ENCODE peak calls at places on chromosomes 1 and 21, in seven cellular contexts. W is NB4, T is HepG2, A is cardiac fibroblast, Y is brain microvascular endothelial cell, X is BE2C, R is AG10803. I is an unnamed sample.

GRCh38 chr1:36133484-36133883 is 8.5 kb upstream of the COL8A2 start:
- DNase-seq in W (no peak), T (no peak), A (peak; percentile 91), Y (peak; percentile 75), X (peak; percentile 43), R (peak; percentile 98), I (peak; percentile 84)

GRCh38 chr1:201888282-201889033 is at the start of gene SHISA4:
- DNase-seq in W (no peak), T (peak; percentile 29), A (peak; percentile 42), Y (no peak), X (peak; percentile 36), R (peak; percentile 55), I (no peak)

GRCh38 chr1:23084880-23085279 is 65.6 kb downstream of the KDM1A start:
- DNase-seq in W (no peak), T (no peak), A (no peak), Y (no peak), X (no peak), R (no peak), I (no peak)

GRCh38 chr1:4655674-4656532 is 1.5 kb downstream of the AJAP1 start:
- DNase-seq in W (peak; percentile 71), T (no peak), A (peak; percentile 44), Y (peak; percentile 62), X (peak; percentile 38), R (peak; percentile 72), I (no peak)

GRCh38 chr1:41341756-41342562 is 19.3 kb upstream of the FOXO6 start:
- DNase-seq in W (peak; percentile 80), T (no peak), A (no peak), Y (no peak), X (no peak), R (peak; percentile 16), I (no peak)

GRCh38 chr1:83765125-83765524 is 233.8 kb downstream of the TTLL7 start:
- DNase-seq in W (no peak), T (no peak), A (no peak), Y (no peak), X (no peak), R (no peak), I (no peak)

GRCh38 chr1:53398585-53399365 is 60.4 kb upstream of the DMRTB1 start:
- DNase-seq in W (no peak), T (no peak), A (no peak), Y (no peak), X (no peak), R (no peak), I (no peak)

GRCh38 chr1:151980287-151981177 is 13.1 kb downstream of the S100A10 start:
- DNase-seq in W (no peak), T (no peak), A (peak; percentile 91), Y (no peak), X (no peak), R (peak; percentile 98), I (no peak)

GRCh38 chr1:186409091-186409490 is 33.5 kb downstream of the ODR4 start:
- DNase-seq in W (no peak), T (no peak), A (no peak), Y (no peak), X (no peak), R (peak; percentile 15), I (no peak)
- H3K4me3 ChIP-seq in W (no peak overlapping the region), T (no peak overlapping the region), A (no peak overlapping the region), Y (no peak overlapping the region), X (no peak overlapping the region), R (no peak overlapping the region), I (no peak overlapping the region)

GRCh38 chr1:77219166-77219887 is at the start of gene PIGK:
- DNase-seq in W (peak; percentile 91), T (peak; percentile 81), A (peak; percentile 94), Y (peak; percentile 85), X (peak; percentile 74), R (peak; percentile 81), I (peak; percentile 59)
- TF ChIP-seq CTCF in W (no peak), T (peak; percentile 27), A (no peak), Y (no peak), X (no peak), R (no peak), I (peak; percentile 22)

GRCh38 chr1:85219853-85220610 is 19.2 kb upstream of the SYDE2 start:
- DNase-seq in W (no peak), T (no peak), A (no peak), Y (no peak), X (no peak), R (no peak), I (no peak)
- H3K4me3 ChIP-seq in W (no peak overlapping the region), T (no peak overlapping the region), A (no peak overlapping the region), Y (no peak overlapping the region), X (no peak overlapping the region), R (no peak overlapping the region), I (no peak overlapping the region)

DNA sequence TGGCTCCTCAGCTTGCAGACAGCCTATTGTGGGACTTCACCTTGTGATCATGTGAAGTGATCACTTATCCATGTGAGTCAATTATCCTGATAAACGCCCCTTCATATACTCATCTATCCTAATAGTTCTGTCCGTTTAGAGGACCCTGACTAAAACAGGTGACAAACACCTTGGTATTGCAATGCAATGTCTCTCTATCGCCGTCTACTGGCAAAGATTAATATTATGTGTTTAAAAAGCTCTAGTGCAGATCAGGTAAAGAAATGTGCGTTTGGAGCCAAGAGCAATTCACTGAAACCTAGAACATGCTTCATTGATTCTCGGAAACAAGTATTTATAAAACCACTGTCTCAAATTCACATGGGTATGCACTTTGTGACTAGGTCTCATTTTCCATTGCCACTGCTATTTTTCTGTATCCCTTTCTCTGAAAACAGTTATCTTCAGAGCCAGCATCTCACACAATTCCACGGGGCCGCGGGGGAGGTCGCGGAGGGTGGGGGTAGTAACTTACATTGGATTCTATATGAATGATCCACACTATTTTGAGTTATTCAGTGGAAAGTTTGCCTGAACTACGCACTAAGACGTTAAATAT is 554.6 kb upstream of the NCAM2 start:
- DNase-seq in W (peak; percentile 40), T (no peak), A (no peak), Y (no peak), X (no peak), R (no peak), I (no peak)
- TF ChIP-seq CTCF in W (peak; percentile 52), T (no peak), A (peak; percentile 14), Y (peak; percentile 37), X (peak; percentile 84), R (no peak), I (peak; percentile 39)

GRCh38 chr21:42990251-42990650 is 15.9 kb downstream of the PKNOX1 start:
- DNase-seq in W (no peak), T (no peak), A (no peak), Y (no peak), X (no peak), R (no peak), I (no peak)
- H3K4me3 ChIP-seq in W (no peak overlapping the region), T (no peak overlapping the region), A (no peak overlapping the region), Y (no peak overlapping the region), X (no peak overlapping the region), R (no peak overlapping the region), I (no peak overlapping the region)

DNA sequence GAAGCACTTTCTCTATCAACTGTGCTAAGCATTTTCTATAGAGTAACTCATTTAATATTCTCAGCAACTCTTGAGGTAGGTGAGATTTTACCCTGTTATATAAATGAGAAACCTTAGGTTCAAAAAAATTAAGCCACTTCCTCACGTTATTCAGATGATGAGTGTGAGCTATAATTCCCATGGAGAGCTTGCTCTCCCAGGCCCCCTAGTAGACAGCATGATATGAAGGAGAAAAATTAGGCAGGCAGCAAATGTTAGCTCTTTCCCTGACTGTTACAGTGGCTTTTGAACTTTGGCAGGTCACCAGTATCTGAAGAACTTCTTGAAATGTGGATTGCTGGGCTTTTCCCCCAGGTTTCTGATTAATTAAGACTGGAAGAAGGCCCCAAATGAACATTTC is 753.1 kb downstream of the NCAM2 start:
- DNase-seq in W (no peak), T (no peak), A (peak; percentile 39), Y (no peak), X (peak; percentile 42), R (no peak), I (no peak)
- TF ChIP-seq CTCF in W (no peak), T (no peak), A (peak; percentile 66), Y (no peak), X (peak; percentile 74), R (no peak), I (no peak)

DNA sequence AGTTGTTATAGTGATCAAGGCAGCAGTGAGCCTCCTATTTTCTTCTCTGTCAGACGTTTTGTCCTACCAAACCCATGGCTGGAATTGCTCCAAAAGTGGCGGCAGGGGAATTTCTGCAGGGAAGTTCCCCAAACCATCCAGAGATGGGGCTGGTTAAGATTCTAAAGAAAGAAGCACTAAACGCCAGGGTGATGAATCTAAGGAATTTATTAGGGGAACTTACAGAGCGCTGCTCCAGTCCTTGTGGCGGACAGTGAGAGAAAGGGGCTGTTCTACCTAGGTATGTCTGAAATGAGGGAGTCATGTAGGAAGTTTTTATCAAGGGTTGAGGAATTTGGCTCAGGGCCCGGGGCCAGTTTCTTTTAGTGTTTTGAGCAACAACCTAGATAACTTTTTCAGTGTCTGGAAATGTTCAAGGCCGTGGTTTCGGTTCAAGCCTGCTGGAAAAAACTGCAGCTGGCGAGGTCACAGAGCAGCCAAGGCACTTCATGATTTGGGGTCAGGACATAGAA is 222.4 kb upstream of the B3GALT2 start:
- DNase-seq in W (no peak), T (no peak), A (peak; percentile 87), Y (peak; percentile 99), X (peak; percentile 32), R (peak; percentile 71), I (peak; percentile 77)
- H3K4me3 ChIP-seq in W (no peak overlapping the region), T (no peak overlapping the region), A (peak overlapping the region; percentile 3), Y (no peak overlapping the region), X (no peak overlapping the region), R (no peak overlapping the region), I (peak overlapping the region; percentile 14)

GRCh38 chr1:223709598-223709997 is 2.7 kb upstream of the CAPN2 start:
- DNase-seq in W (no peak), T (no peak), A (peak; percentile 54), Y (no peak), X (no peak), R (no peak), I (no peak)

GRCh38 chr1:223707270-223708000 is 4.9 kb upstream of the CAPN2 start:
- DNase-seq in W (peak; percentile 18), T (peak; percentile 76), A (peak; percentile 99), Y (peak; percentile 99), X (peak; percentile 52), R (peak; percentile 97), I (peak; percentile 98)

GRCh38 chr1:223708651-223709268 is 3.6 kb upstream of the CAPN2 start:
- DNase-seq in W (no peak), T (no peak), A (no peak), Y (no peak), X (no peak), R (no peak), I (no peak)

GRCh38 chr1:223706077-223706988 is 6.0 kb upstream of the CAPN2 start:
- DNase-seq in W (no peak), T (peak; percentile 44), A (peak; percentile 90), Y (peak; percentile 86), X (peak; percentile 55), R (peak; percentile 92), I (no peak)

GRCh38 chr1:223708001-223708359 is 4.4 kb upstream of the CAPN2 start:
- DNase-seq in W (no peak), T (peak; percentile 91), A (no peak), Y (no peak), X (no peak), R (no peak), I (no peak)
- TF ChIP-seq CTCF in W (peak; percentile 6), T (no peak), A (peak; percentile 52), Y (peak; percentile 44), X (peak; percentile 9), R (peak; percentile 34), I (peak; percentile 45)

I was measured in epithelial cell of proximal tubule.